ENCODE peak calls at places on chromosomes 1 and 21, in nine cellular contexts. E, A, W, R, P, Y, C, V and U are unnamed samples.

GRCh38 chr1:8116892-8117262 is 90.8 kb upstream of the ERRFI1 start:
- DNase-seq in R (peak; percentile 85), A (no peak), P (no peak), Y (no peak), V (no peak), E (no peak), W (no peak), C (no peak), U (no peak)

GRCh38 chr1:195237161-195237889 is 1370.9 kb downstream of the KCNT2 start:
- DNase-seq in P (no peak), Y (no peak), W (no peak), A (no peak), V (no peak), E (no peak), C (no peak), R (no peak), U (no peak)

GRCh38 chr1:53078333-53079101 is 16.5 kb downstream of the PODN start:
- DNase-seq in W (no peak), R (no peak), A (no peak), Y (no peak), P (no peak), V (no peak), C (no peak), E (no peak), U (no peak)

GRCh38 chr1:24964811-24965570 is 34.9 kb upstream of the RUNX3 start:
- DNase-seq in V (no peak), A (no peak), R (peak; percentile 92), C (peak; percentile 88), E (no peak), P (peak; percentile 97), Y (peak; percentile 60), W (peak; percentile 66), U (peak; percentile 99)

GRCh38 chr1:113390871-113391642 is 742 bp downstream of the MAGI3 start:
- DNase-seq in P (peak; percentile 64), A (peak; percentile 65), R (peak; percentile 45), E (no peak), V (peak; percentile 69), Y (peak; percentile 48), C (peak; percentile 30), W (peak; percentile 16), U (peak; percentile 59)

GRCh38 chr1:181469829-181470228 is 13.5 kb upstream of the CACNA1E start:
- DNase-seq in A (no peak), R (peak; percentile 82), P (no peak), Y (no peak), E (no peak), V (no peak), W (no peak), C (no peak), U (no peak)

GRCh38 chr21:42427809-42428419 is 24.2 kb downstream of the UBASH3A start:
- DNase-seq in C (no peak), P (no peak), R (no peak), E (no peak), V (peak; percentile 19), A (no peak), W (no peak), Y (no peak), U (no peak)

GRCh38 chr1:92832537-92833160 is 809 bp downstream of the RPL5 start:
- DNase-seq in Y (no peak), C (no peak), W (no peak), R (peak; percentile 35), V (no peak), P (no peak), E (no peak), A (no peak), U (no peak)

GRCh38 chr1:20255666-20256065 is 35.0 kb upstream of the VWA5B1 start:
- DNase-seq in R (peak; percentile 48), P (peak; percentile 26), Y (no peak), E (no peak), C (no peak), V (peak; percentile 21), A (no peak), W (no peak), U (peak; percentile 27)

GRCh38 chr21:41868062-41868710 is 11.0 kb downstream of the PRDM15 start:
- DNase-seq in E (no peak), A (no peak), R (no peak), W (no peak), P (no peak), V (peak; percentile 63), Y (no peak), C (no peak), U (no peak)

GRCh38 chr1:206867716-206868115 is 2.3 kb downstream of the IL20 start:
- DNase-seq in V (no peak), A (no peak), W (no peak), P (no peak), C (no peak), E (no peak), R (no peak), Y (no peak), U (no peak)

GRCh38 chr1:91651671-91652071 is 151.0 kb downstream of the CDC7 start:
- DNase-seq in A (no peak), W (no peak), E (no peak), R (peak; percentile 10), V (no peak), Y (no peak), P (no peak), C (no peak), U (no peak)

GRCh38 chr1:234114648-234115307 is 210.3 kb downstream of the SLC35F3 start:
- DNase-seq in C (peak; percentile 2), A (peak; percentile 80), Y (no peak), R (peak; percentile 78), V (peak; percentile 48), P (peak; percentile 43), E (no peak), W (no peak), U (peak; percentile 38)

GRCh38 chr1:199295102-199295501 is 656.3 kb downstream of the PTPRC start:
- DNase-seq in Y (no peak), C (no peak), V (no peak), E (no peak), A (no peak), W (no peak), R (no peak), P (no peak), U (no peak)

GRCh38 chr1:156647351-156647750 is 5.4 kb downstream of the BCAN start:
- DNase-seq in C (no peak), P (no peak), V (no peak), A (no peak), Y (no peak), R (no peak), W (no peak), E (no peak), U (no peak)

GRCh38 chr21:22536511-22536910 is 1538.3 kb downstream of the NCAM2 start:
- DNase-seq in Y (no peak), V (no peak), E (no peak), A (no peak), P (no peak), C (no peak), R (peak; percentile 49), W (no peak), U (no peak)

GRCh38 chr1:5991784-5992033 is 516 bp downstream of the NPHP4 start:
- DNase-seq in E (no peak), W (no peak), R (no peak), Y (no peak), P (peak; percentile 33), C (no peak), V (no peak), A (no peak), U (peak; percentile 28)

GRCh38 chr1:207097871-207098324 is 6.1 kb upstream of the C4BPA start:
- DNase-seq in V (no peak), W (no peak), A (no peak), P (peak; percentile 65), C (no peak), R (no peak), Y (no peak), E (no peak), U (peak; percentile 69)

GRCh38 chr1:246274191-246274590 is 232.9 kb downstream of the SMYD3 start:
- DNase-seq in R (no peak), Y (no peak), P (no peak), W (no peak), V (no peak), E (no peak), C (no peak), A (no peak), U (no peak)

GRCh38 chr1:211606327-211606913 is 27.5 kb upstream of the SLC30A1 start:
- DNase-seq in P (peak; percentile 26), Y (peak; percentile 19), A (no peak), E (no peak), C (no peak), W (no peak), V (no peak), R (no peak), U (peak; percentile 27)

GRCh38 chr1:43056981-43057391 is 98.3 kb upstream of the SLC2A1 start:
- DNase-seq in E (no peak), V (no peak), P (no peak), C (no peak), Y (no peak), R (no peak), W (no peak), A (no peak), U (no peak)

GRCh38 chr1:19315378-19316206 is 3.5 kb downstream of the SLC66A1 start:
- DNase-seq in P (no peak), W (no peak), A (no peak), R (peak; percentile 43), Y (peak; percentile 54), C (no peak), E (no peak), V (no peak), U (no peak)

GRCh38 chr1:7265771-7266371 is 480.6 kb downstream of the CAMTA1 start:
- DNase-seq in A (no peak), C (no peak), W (no peak), E (no peak), V (peak; percentile 89), R (peak; percentile 82), Y (no peak), P (no peak), U (no peak)

GRCh38 chr1:223048026-223048425 is 95.0 kb downstream of the TLR5 start:
- DNase-seq in C (no peak), A (no peak), E (no peak), W (no peak), R (no peak), Y (no peak), V (no peak), P (no peak), U (no peak)

GRCh38 chr1:32753532-32754281 is 51.1 kb upstream of the SYNC start:
- DNase-seq in C (peak; percentile 50), Y (peak; percentile 72), R (peak; percentile 94), P (peak; percentile 61), W (peak; percentile 43), A (peak; percentile 96), V (peak; percentile 89), E (no peak), U (peak; percentile 61)

GRCh38 chr1:4768553-4768952 is 114.1 kb downstream of the AJAP1 start:
- DNase-seq in C (no peak), A (no peak), E (no peak), P (no peak), V (no peak), Y (no peak), W (no peak), R (no peak), U (no peak)

GRCh38 chr1:160722726-160723125 is 11.1 kb upstream of the CD48 start:
- DNase-seq in P (peak; percentile 23), Y (no peak), C (no peak), V (no peak), R (peak; percentile 3), W (no peak), A (no peak), E (no peak), U (no peak)

GRCh38 chr1:237457573-237457972 is 415.6 kb downstream of the RYR2 start:
- DNase-seq in Y (no peak), E (no peak), A (no peak), V (no peak), R (no peak), W (no peak), P (no peak), C (no peak), U (no peak)

GRCh38 chr1:110336300-110337039 is 2.7 kb upstream of the RBM15 start:
- DNase-seq in A (no peak), E (no peak), V (no peak), P (no peak), R (peak; percentile 66), C (no peak), Y (no peak), W (no peak), U (no peak)

GRCh38 chr1:187203257-187203656 is 374.5 kb downstream of the PLA2G4A start:
- DNase-seq in Y (no peak), E (no peak), V (no peak), W (no peak), A (no peak), P (no peak), C (no peak), R (peak; percentile 53), U (no peak)

GRCh38 chr1:44650159-44650831 is 24.0 kb downstream of the TMEM53 start:
- DNase-seq in W (no peak), E (no peak), C (no peak), A (peak; percentile 47), Y (no peak), V (peak; percentile 27), P (no peak), R (no peak), U (no peak)